ENCODE peak calls at places on chromosomes 12 and 14, in six cellular contexts. One of them, this sample, is unnamed.

GRCh38 chr14:59262717-59263469 is 74.4 kb downstream of the DAAM1 start:
- DNase-seq in SK-N-SH: no peak
- DNase-seq in HepG2: peak
- DNase-seq in GM12878: no peak
- DNase-seq in K562: peak
- DNase-seq in A549: no peak
- DNase-seq in this sample: no peak

GRCh38 chr12:93751864-93752610 is 74.9 kb downstream of the CRADD start:
- DNase-seq in HepG2: no peak
- DNase-seq in K562: no peak
- DNase-seq in A549: no peak
- DNase-seq in SK-N-SH: no peak
- DNase-seq in GM12878: no peak
- DNase-seq in this sample: no peak

GRCh38 chr14:105145381-105146180 is 23.0 kb downstream of the JAG2 start:
- DNase-seq in SK-N-SH: peak
- DNase-seq in A549: no peak
- DNase-seq in K562: no peak
- DNase-seq in HepG2: no peak
- DNase-seq in GM12878: no peak
- DNase-seq in this sample: no peak

GRCh38 chr14:28303248-28303647 is 463.3 kb upstream of the FOXG1 start:
- DNase-seq in HepG2: no peak
- DNase-seq in K562: no peak
- DNase-seq in GM12878: no peak
- DNase-seq in A549: no peak
- DNase-seq in SK-N-SH: no peak
- DNase-seq in this sample: no peak

GRCh38 chr14:72665259-72665658 is 228.6 kb downstream of the DPF3 start:
- DNase-seq in K562: no peak
- DNase-seq in GM12878: no peak
- DNase-seq in HepG2: peak
- DNase-seq in A549: peak
- DNase-seq in SK-N-SH: no peak
- DNase-seq in this sample: no peak

GRCh38 chr12:128982134-128982533 is 128.9 kb downstream of the GLT1D1 start:
- DNase-seq in GM12878: no peak
- DNase-seq in SK-N-SH: no peak
- DNase-seq in A549: no peak
- DNase-seq in K562: no peak
- DNase-seq in HepG2: no peak
- DNase-seq in this sample: no peak

GRCh38 chr14:68195126-68195525 is 375.5 kb downstream of the RAD51B start:
- DNase-seq in A549: no peak
- DNase-seq in GM12878: no peak
- DNase-seq in HepG2: peak
- DNase-seq in SK-N-SH: no peak
- DNase-seq in K562: no peak
- DNase-seq in this sample: no peak

GRCh38 chr12:117377758-117378157 is 16.3 kb upstream of the NOS1 start:
- DNase-seq in K562: peak
- DNase-seq in HepG2: no peak
- DNase-seq in A549: no peak
- DNase-seq in GM12878: no peak
- DNase-seq in SK-N-SH: no peak
- DNase-seq in this sample: no peak

GRCh38 chr12:2662524-2662923 is 132.2 kb upstream of the FKBP4 start:
- DNase-seq in K562: no peak
- DNase-seq in HepG2: no peak
- DNase-seq in A549: no peak
- DNase-seq in GM12878: no peak
- DNase-seq in SK-N-SH: no peak
- DNase-seq in this sample: no peak

GRCh38 chr12:103799504-103800251 is 41.4 kb downstream of the NT5DC3 start:
- DNase-seq in GM12878: no peak
- DNase-seq in HepG2: peak
- DNase-seq in A549: peak
- DNase-seq in K562: no peak
- DNase-seq in SK-N-SH: no peak
- DNase-seq in this sample: no peak

GRCh38 chr14:79248771-79249170 is 962.5 kb downstream of the DIO2 start:
- DNase-seq in SK-N-SH: no peak
- DNase-seq in A549: no peak
- DNase-seq in GM12878: no peak
- DNase-seq in K562: no peak
- DNase-seq in HepG2: no peak
- DNase-seq in this sample: no peak

GRCh38 chr14:100609331-100609870 is 22.2 kb upstream of the BEGAIN start:
- DNase-seq in K562: no peak
- DNase-seq in GM12878: no peak
- DNase-seq in HepG2: no peak
- DNase-seq in A549: no peak
- DNase-seq in SK-N-SH: peak
- DNase-seq in this sample: no peak

GRCh38 chr12:23533699-23534098 is 415.8 kb downstream of the SOX5 start:
- DNase-seq in K562: no peak
- DNase-seq in SK-N-SH: no peak
- DNase-seq in HepG2: no peak
- DNase-seq in A549: no peak
- DNase-seq in GM12878: no peak
- DNase-seq in this sample: no peak

GRCh38 chr12:58069268-58069967 is 128.1 kb downstream of the ATP23 start:
- DNase-seq in K562: no peak
- DNase-seq in A549: no peak
- DNase-seq in GM12878: no peak
- DNase-seq in HepG2: no peak
- DNase-seq in SK-N-SH: no peak
- DNase-seq in this sample: no peak

GRCh38 chr14:26281280-26281998 is 316.4 kb downstream of the NOVA1 start:
- DNase-seq in K562: peak
- DNase-seq in A549: peak
- DNase-seq in GM12878: no peak
- DNase-seq in SK-N-SH: no peak
- DNase-seq in HepG2: peak
- DNase-seq in this sample: no peak

GRCh38 chr12:69630191-69630590 is 19.5 kb upstream of the LRRC10 start:
- DNase-seq in K562: peak
- DNase-seq in GM12878: no peak
- DNase-seq in A549: peak
- DNase-seq in SK-N-SH: no peak
- DNase-seq in HepG2: peak
- DNase-seq in this sample: no peak

GRCh38 chr12:120978296-120979219 is at the start of gene HNF1A:
- DNase-seq in SK-N-SH: no peak
- DNase-seq in GM12878: no peak
- DNase-seq in HepG2: peak
- DNase-seq in A549: no peak
- DNase-seq in K562: no peak
- DNase-seq in this sample: no peak
- TF ChIP-seq CHD2 in SK-N-SH: no peak
- TF ChIP-seq CHD2 in GM12878: no peak
- TF ChIP-seq CHD2 in HepG2: peak
- TF ChIP-seq CHD2 in A549: no peak
- TF ChIP-seq CHD2 in K562: no peak
- TF ChIP-seq CHD2 in this sample: no peak

GRCh38 chr14:62847168-62847567 is 198.1 kb downstream of the KCNH5 start:
- DNase-seq in SK-N-SH: no peak
- DNase-seq in GM12878: no peak
- DNase-seq in K562: no peak
- DNase-seq in A549: no peak
- DNase-seq in HepG2: no peak
- DNase-seq in this sample: no peak
- TF ChIP-seq CHD2 in SK-N-SH: no peak
- TF ChIP-seq CHD2 in GM12878: no peak
- TF ChIP-seq CHD2 in K562: no peak
- TF ChIP-seq CHD2 in A549: no peak
- TF ChIP-seq CHD2 in HepG2: no peak
- TF ChIP-seq CHD2 in this sample: no peak

GRCh38 chr14:31508140-31508539 is 20.3 kb upstream of the GPR33 start:
- DNase-seq in A549: no peak
- DNase-seq in SK-N-SH: no peak
- DNase-seq in K562: no peak
- DNase-seq in HepG2: no peak
- DNase-seq in GM12878: no peak
- DNase-seq in this sample: no peak

GRCh38 chr14:31510855-31511254 is 23.0 kb upstream of the GPR33 start:
- DNase-seq in HepG2: no peak
- DNase-seq in K562: no peak
- DNase-seq in GM12878: no peak
- DNase-seq in A549: no peak
- DNase-seq in SK-N-SH: no peak
- DNase-seq in this sample: no peak

GRCh38 chr14:31505411-31505810 is 17.6 kb upstream of the GPR33 start:
- DNase-seq in GM12878: no peak
- DNase-seq in A549: no peak
- DNase-seq in K562: no peak
- DNase-seq in HepG2: no peak
- DNase-seq in SK-N-SH: no peak
- DNase-seq in this sample: no peak

GRCh38 chr14:31510222-31510621 is 22.4 kb upstream of the GPR33 start:
- DNase-seq in K562: peak
- DNase-seq in HepG2: peak
- DNase-seq in GM12878: no peak
- DNase-seq in A549: peak
- DNase-seq in SK-N-SH: peak
- DNase-seq in this sample: no peak
- TF ChIP-seq CHD2 in K562: no peak
- TF ChIP-seq CHD2 in HepG2: no peak
- TF ChIP-seq CHD2 in GM12878: no peak
- TF ChIP-seq CHD2 in A549: no peak
- TF ChIP-seq CHD2 in SK-N-SH: no peak
- TF ChIP-seq CHD2 in this sample: no peak

GRCh38 chr14:45811155-45811554 is 558.2 kb upstream of the MIS18BP1 start:
- DNase-seq in HepG2: no peak
- DNase-seq in GM12878: no peak
- DNase-seq in K562: no peak
- DNase-seq in SK-N-SH: no peak
- DNase-seq in A549: no peak
- DNase-seq in this sample: no peak

GRCh38 chr14:45807187-45807586 is 554.2 kb upstream of the MIS18BP1 start:
- DNase-seq in K562: no peak
- DNase-seq in SK-N-SH: no peak
- DNase-seq in HepG2: no peak
- DNase-seq in GM12878: no peak
- DNase-seq in A549: no peak
- DNase-seq in this sample: no peak

DNA sequence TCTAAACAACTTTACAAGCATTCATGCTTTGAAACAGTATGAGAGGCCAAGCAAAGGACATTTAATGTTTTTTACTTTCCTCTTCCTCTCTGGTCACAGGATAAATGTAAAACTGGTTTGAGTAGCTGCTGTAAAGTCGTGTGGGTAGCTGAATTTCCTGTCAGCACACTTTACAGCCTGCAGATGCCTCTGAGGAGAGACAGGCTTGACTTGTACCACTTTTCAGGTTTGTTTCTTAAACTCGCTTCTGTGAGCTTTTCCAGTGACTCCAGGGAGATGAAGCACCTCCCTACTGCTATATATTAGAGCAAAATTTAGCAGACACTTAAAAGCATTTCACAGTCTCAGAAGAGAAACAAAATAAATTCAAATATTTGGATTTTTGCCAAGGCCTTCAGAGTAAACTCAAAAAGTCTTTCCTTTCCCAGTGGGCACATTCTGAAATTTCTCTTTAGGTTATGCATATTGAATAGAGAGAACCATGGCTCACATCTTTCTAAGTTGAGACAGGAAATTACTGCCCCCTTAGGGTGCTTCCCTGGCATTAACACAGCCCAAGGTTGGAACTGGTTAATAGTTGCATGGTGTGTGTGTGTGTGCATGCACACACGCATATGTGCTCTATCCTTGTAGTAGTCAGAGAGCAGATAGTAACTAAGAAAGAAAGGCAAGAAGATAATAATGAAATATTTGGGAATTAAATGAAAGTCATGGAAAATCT is 557.3 kb upstream of the MIS18BP1 start:
- DNase-seq in SK-N-SH: no peak
- DNase-seq in GM12878: peak
- DNase-seq in HepG2: no peak
- DNase-seq in A549: no peak
- DNase-seq in K562: no peak
- DNase-seq in this sample: no peak
- TF ChIP-seq CHD2 in SK-N-SH: no peak
- TF ChIP-seq CHD2 in GM12878: no peak
- TF ChIP-seq CHD2 in HepG2: no peak
- TF ChIP-seq CHD2 in A549: no peak
- TF ChIP-seq CHD2 in K562: no peak
- TF ChIP-seq CHD2 in this sample: no peak

GRCh38 chr12:30462249-30462648 is 233.4 kb downstream of the IPO8 start:
- DNase-seq in HepG2: no peak
- DNase-seq in SK-N-SH: no peak
- DNase-seq in GM12878: no peak
- DNase-seq in K562: no peak
- DNase-seq in A549: no peak
- DNase-seq in this sample: no peak

GRCh38 chr12:30461011-30461670 is 234.5 kb downstream of the IPO8 start:
- DNase-seq in SK-N-SH: no peak
- DNase-seq in K562: no peak
- DNase-seq in HepG2: no peak
- DNase-seq in GM12878: no peak
- DNase-seq in A549: no peak
- DNase-seq in this sample: no peak

GRCh38 chr12:30463636-30464035 is 232.0 kb downstream of the IPO8 start:
- DNase-seq in GM12878: no peak
- DNase-seq in A549: no peak
- DNase-seq in SK-N-SH: no peak
- DNase-seq in K562: no peak
- DNase-seq in HepG2: no peak
- DNase-seq in this sample: no peak

GRCh38 chr12:30458453-30458852 is 237.2 kb downstream of the IPO8 start:
- DNase-seq in GM12878: no peak
- DNase-seq in A549: no peak
- DNase-seq in K562: no peak
- DNase-seq in HepG2: no peak
- DNase-seq in SK-N-SH: no peak
- DNase-seq in this sample: no peak

GRCh38 chr12:30457621-30458289 is 237.9 kb downstream of the IPO8 start:
- DNase-seq in SK-N-SH: peak
- DNase-seq in HepG2: peak
- DNase-seq in K562: peak
- DNase-seq in GM12878: no peak
- DNase-seq in A549: no peak
- DNase-seq in this sample: no peak
- TF ChIP-seq CHD2 in SK-N-SH: no peak
- TF ChIP-seq CHD2 in HepG2: no peak
- TF ChIP-seq CHD2 in K562: no peak
- TF ChIP-seq CHD2 in GM12878: no peak
- TF ChIP-seq CHD2 in A549: no peak
- TF ChIP-seq CHD2 in this sample: no peak

This sample was measured in H1.